ENCODE peak calls at places on chromosomes 13 and 19, in six cellular contexts. One of them, this sample, is unnamed.

GRCh38 chr13:40388617-40389016 is 277.8 kb downstream of the FOXO1 start:
- DNase-seq in stomach: peak
- DNase-seq in SK-N-SH: no peak
- DNase-seq in A549: no peak
- DNase-seq in tibial nerve: no peak
- DNase-seq in suprapubic skin: no peak
- DNase-seq in this sample: peak

GRCh38 chr19:1847684-1848398 is 442 bp downstream of the REXO1 start:
- DNase-seq in stomach: no peak
- DNase-seq in SK-N-SH: peak
- DNase-seq in A549: no peak
- DNase-seq in tibial nerve: no peak
- DNase-seq in suprapubic skin: no peak
- DNase-seq in this sample: peak

GRCh38 chr19:41323430-41324125 is 13.6 kb downstream of the CCDC97 start:
- DNase-seq in stomach: peak
- DNase-seq in SK-N-SH: peak
- DNase-seq in A549: peak
- DNase-seq in tibial nerve: peak
- DNase-seq in suprapubic skin: no peak
- DNase-seq in this sample: peak

GRCh38 chr13:44459674-44460073 is 86.0 kb downstream of the SERP2 start:
- DNase-seq in stomach: no peak
- DNase-seq in SK-N-SH: no peak
- DNase-seq in A549: no peak
- DNase-seq in tibial nerve: no peak
- DNase-seq in suprapubic skin: no peak
- DNase-seq in this sample: no peak

GRCh38 chr13:79079351-79079839 is 326.7 kb downstream of the RBM26 start:
- DNase-seq in stomach: no peak
- DNase-seq in SK-N-SH: no peak
- DNase-seq in A549: no peak
- DNase-seq in tibial nerve: no peak
- DNase-seq in suprapubic skin: no peak
- DNase-seq in this sample: no peak

GRCh38 chr19:15010497-15011255 is 31.0 kb upstream of the SLC1A6 start:
- DNase-seq in stomach: no peak
- DNase-seq in SK-N-SH: no peak
- DNase-seq in A549: no peak
- DNase-seq in tibial nerve: no peak
- DNase-seq in suprapubic skin: no peak
- DNase-seq in this sample: no peak

GRCh38 chr13:66617786-66618185 is 612.4 kb downstream of the PCDH9 start:
- DNase-seq in stomach: no peak
- DNase-seq in SK-N-SH: no peak
- DNase-seq in A549: no peak
- DNase-seq in tibial nerve: no peak
- DNase-seq in suprapubic skin: no peak
- DNase-seq in this sample: no peak

GRCh38 chr13:50685491-50685890 is 158.0 kb downstream of the DLEU7 start:
- DNase-seq in stomach: peak
- DNase-seq in SK-N-SH: no peak
- DNase-seq in A549: no peak
- DNase-seq in tibial nerve: peak
- DNase-seq in suprapubic skin: no peak
- DNase-seq in this sample: peak

GRCh38 chr13:94999871-95000270 is 287.5 kb upstream of the SOX21 start:
- DNase-seq in stomach: no peak
- DNase-seq in SK-N-SH: no peak
- DNase-seq in A549: no peak
- DNase-seq in tibial nerve: no peak
- DNase-seq in suprapubic skin: no peak
- DNase-seq in this sample: no peak

GRCh38 chr13:111508164-111508870 is 187.9 kb downstream of the TEX29 start:
- DNase-seq in stomach: peak
- DNase-seq in SK-N-SH: no peak
- DNase-seq in A549: no peak
- DNase-seq in tibial nerve: no peak
- DNase-seq in suprapubic skin: peak
- DNase-seq in this sample: no peak

GRCh38 chr19:11025445-11025844 is 63.8 kb upstream of the LDLR start:
- DNase-seq in stomach: no peak
- DNase-seq in SK-N-SH: no peak
- DNase-seq in A549: no peak
- DNase-seq in tibial nerve: no peak
- DNase-seq in suprapubic skin: no peak
- DNase-seq in this sample: no peak

GRCh38 chr13:98246538-98247172 is 69.6 kb upstream of the RNF113B start:
- DNase-seq in stomach: no peak
- DNase-seq in SK-N-SH: no peak
- DNase-seq in A549: no peak
- DNase-seq in tibial nerve: no peak
- DNase-seq in suprapubic skin: no peak
- DNase-seq in this sample: no peak

GRCh38 chr13:61918841-61919240 is 503.2 kb upstream of the PCDH20 start:
- DNase-seq in stomach: no peak
- DNase-seq in SK-N-SH: no peak
- DNase-seq in A549: no peak
- DNase-seq in tibial nerve: no peak
- DNase-seq in suprapubic skin: no peak
- DNase-seq in this sample: no peak

GRCh38 chr13:71869274-71869673 is 2.3 kb upstream of the DACH1 start:
- DNase-seq in stomach: no peak
- DNase-seq in SK-N-SH: no peak
- DNase-seq in A549: no peak
- DNase-seq in tibial nerve: no peak
- DNase-seq in suprapubic skin: no peak
- DNase-seq in this sample: no peak

GRCh38 chr13:95474992-95475391 is 77.5 kb upstream of the CLDN10 start:
- DNase-seq in stomach: no peak
- DNase-seq in SK-N-SH: no peak
- DNase-seq in A549: no peak
- DNase-seq in tibial nerve: no peak
- DNase-seq in suprapubic skin: no peak
- DNase-seq in this sample: no peak

GRCh38 chr19:33278403-33279269 is 23.7 kb downstream of the CEBPA start:
- DNase-seq in stomach: no peak
- DNase-seq in SK-N-SH: no peak
- DNase-seq in A549: no peak
- DNase-seq in tibial nerve: no peak
- DNase-seq in suprapubic skin: no peak
- DNase-seq in this sample: no peak

GRCh38 chr13:98641075-98641474 is 64.2 kb upstream of the STK24 start:
- DNase-seq in stomach: no peak
- DNase-seq in SK-N-SH: no peak
- DNase-seq in A549: no peak
- DNase-seq in tibial nerve: no peak
- DNase-seq in suprapubic skin: no peak
- DNase-seq in this sample: no peak

GRCh38 chr13:25871389-25872125 is 180.3 kb downstream of the SHISA2 start:
- DNase-seq in stomach: no peak
- DNase-seq in SK-N-SH: no peak
- DNase-seq in A549: no peak
- DNase-seq in tibial nerve: no peak
- DNase-seq in suprapubic skin: no peak
- DNase-seq in this sample: no peak

GRCh38 chr13:98778749-98779148 is 26.3 kb upstream of the SLC15A1 start:
- DNase-seq in stomach: no peak
- DNase-seq in SK-N-SH: no peak
- DNase-seq in A549: no peak
- DNase-seq in tibial nerve: no peak
- DNase-seq in suprapubic skin: no peak
- DNase-seq in this sample: no peak

GRCh38 chr19:13817615-13818371 is 22.6 kb downstream of the ZSWIM4 start:
- DNase-seq in stomach: peak
- DNase-seq in SK-N-SH: no peak
- DNase-seq in A549: no peak
- DNase-seq in tibial nerve: no peak
- DNase-seq in suprapubic skin: peak
- DNase-seq in this sample: peak

GRCh38 chr19:38682872-38683392 is 35.5 kb downstream of the ACTN4 start:
- DNase-seq in stomach: no peak
- DNase-seq in SK-N-SH: no peak
- DNase-seq in A549: no peak
- DNase-seq in tibial nerve: no peak
- DNase-seq in suprapubic skin: no peak
- DNase-seq in this sample: no peak

GRCh38 chr13:113954046-113954841 is 19.6 kb downstream of the C13orf46 start:
- DNase-seq in stomach: no peak
- DNase-seq in SK-N-SH: no peak
- DNase-seq in A549: no peak
- DNase-seq in tibial nerve: no peak
- DNase-seq in suprapubic skin: no peak
- DNase-seq in this sample: no peak

GRCh38 chr13:83839158-83839557 is 43.1 kb downstream of the SLITRK1 start:
- DNase-seq in stomach: no peak
- DNase-seq in SK-N-SH: no peak
- DNase-seq in A549: no peak
- DNase-seq in tibial nerve: no peak
- DNase-seq in suprapubic skin: no peak
- DNase-seq in this sample: no peak

GRCh38 chr19:48290923-48291700 is 21.2 kb downstream of the ZNF114 start:
- DNase-seq in stomach: peak
- DNase-seq in SK-N-SH: peak
- DNase-seq in A549: peak
- DNase-seq in tibial nerve: peak
- DNase-seq in suprapubic skin: peak
- DNase-seq in this sample: peak
- TF ChIP-seq EP300 in stomach: no peak
- TF ChIP-seq EP300 in SK-N-SH: no peak
- TF ChIP-seq EP300 in A549: no peak
- TF ChIP-seq EP300 in tibial nerve: no peak
- TF ChIP-seq EP300 in suprapubic skin: no peak
- TF ChIP-seq EP300 in this sample: no peak

GRCh38 chr19:4582980-4583842 is 23.7 kb upstream of the SEMA6B start:
- DNase-seq in stomach: no peak
- DNase-seq in SK-N-SH: peak
- DNase-seq in A549: no peak
- DNase-seq in tibial nerve: no peak
- DNase-seq in suprapubic skin: no peak
- DNase-seq in this sample: no peak
- TF ChIP-seq EP300 in stomach: no peak
- TF ChIP-seq EP300 in SK-N-SH: no peak
- TF ChIP-seq EP300 in A549: no peak
- TF ChIP-seq EP300 in tibial nerve: no peak
- TF ChIP-seq EP300 in suprapubic skin: no peak
- TF ChIP-seq EP300 in this sample: no peak

GRCh38 chr13:52009985-52010384 is 1.3 kb downstream of the ATP7B start:
- DNase-seq in stomach: no peak
- DNase-seq in SK-N-SH: no peak
- DNase-seq in A549: no peak
- DNase-seq in tibial nerve: no peak
- DNase-seq in suprapubic skin: no peak
- DNase-seq in this sample: no peak

GRCh38 chr13:52016296-52016695 is 4.1 kb downstream of the ALG11 start:
- DNase-seq in stomach: no peak
- DNase-seq in SK-N-SH: no peak
- DNase-seq in A549: no peak
- DNase-seq in tibial nerve: no peak
- DNase-seq in suprapubic skin: no peak
- DNase-seq in this sample: no peak

GRCh38 chr13:52010890-52011689 is at the start of gene ATP7B:
- DNase-seq in stomach: no peak
- DNase-seq in SK-N-SH: peak
- DNase-seq in A549: peak
- DNase-seq in tibial nerve: no peak
- DNase-seq in suprapubic skin: no peak
- DNase-seq in this sample: peak

GRCh38 chr13:52012512-52012836 is 276 bp downstream of the ALG11 start:
- DNase-seq in stomach: no peak
- DNase-seq in SK-N-SH: no peak
- DNase-seq in A549: no peak
- DNase-seq in tibial nerve: no peak
- DNase-seq in suprapubic skin: no peak
- DNase-seq in this sample: no peak

DNA sequence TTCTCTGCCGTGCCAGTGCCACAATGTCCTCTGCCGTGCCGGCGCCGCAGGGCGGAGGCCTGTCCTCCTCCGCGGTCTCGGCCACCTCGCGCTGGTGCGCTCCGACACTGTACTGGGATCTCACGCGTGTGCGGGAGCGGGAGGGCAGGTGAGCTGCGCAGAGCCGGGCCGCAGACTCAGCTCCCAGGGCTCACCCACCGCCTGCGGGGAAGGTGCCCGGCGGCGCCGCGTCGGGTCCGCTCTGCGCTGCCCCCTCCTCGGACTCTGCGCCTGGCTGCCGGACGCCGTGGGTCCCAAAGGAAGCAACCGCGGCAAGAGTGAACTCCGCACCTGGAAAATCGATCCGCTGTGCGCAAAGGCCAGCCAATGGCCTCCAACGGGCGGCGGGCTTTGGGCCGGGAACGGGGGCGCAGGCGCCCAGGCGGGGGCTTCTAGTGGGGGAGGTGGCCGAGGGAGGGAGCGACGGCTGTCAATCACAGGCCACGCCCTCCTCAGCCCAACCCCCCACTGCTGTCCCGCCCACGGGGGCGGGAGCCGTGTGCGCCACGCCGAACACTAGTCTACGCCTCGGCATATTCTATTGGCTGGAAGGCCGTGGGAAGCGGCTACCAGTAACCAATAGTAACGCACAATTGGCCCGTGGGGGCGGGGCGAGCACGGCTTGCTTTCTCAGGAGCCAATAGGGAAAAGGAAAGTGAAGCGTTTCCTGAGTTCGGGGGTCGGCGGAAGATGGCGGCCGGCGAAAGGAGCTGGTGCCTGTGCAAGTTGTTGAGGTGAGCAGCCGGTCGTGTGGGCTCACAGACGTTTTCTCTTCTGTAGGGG is at the start of gene ALG11:
- DNase-seq in stomach: peak
- DNase-seq in SK-N-SH: peak
- DNase-seq in A549: peak
- DNase-seq in tibial nerve: peak
- DNase-seq in suprapubic skin: peak
- DNase-seq in this sample: peak
- TF ChIP-seq EP300 in stomach: no peak
- TF ChIP-seq EP300 in SK-N-SH: no peak
- TF ChIP-seq EP300 in A549: no peak
- TF ChIP-seq EP300 in tibial nerve: peak
- TF ChIP-seq EP300 in suprapubic skin: no peak
- TF ChIP-seq EP300 in this sample: no peak

DNA sequence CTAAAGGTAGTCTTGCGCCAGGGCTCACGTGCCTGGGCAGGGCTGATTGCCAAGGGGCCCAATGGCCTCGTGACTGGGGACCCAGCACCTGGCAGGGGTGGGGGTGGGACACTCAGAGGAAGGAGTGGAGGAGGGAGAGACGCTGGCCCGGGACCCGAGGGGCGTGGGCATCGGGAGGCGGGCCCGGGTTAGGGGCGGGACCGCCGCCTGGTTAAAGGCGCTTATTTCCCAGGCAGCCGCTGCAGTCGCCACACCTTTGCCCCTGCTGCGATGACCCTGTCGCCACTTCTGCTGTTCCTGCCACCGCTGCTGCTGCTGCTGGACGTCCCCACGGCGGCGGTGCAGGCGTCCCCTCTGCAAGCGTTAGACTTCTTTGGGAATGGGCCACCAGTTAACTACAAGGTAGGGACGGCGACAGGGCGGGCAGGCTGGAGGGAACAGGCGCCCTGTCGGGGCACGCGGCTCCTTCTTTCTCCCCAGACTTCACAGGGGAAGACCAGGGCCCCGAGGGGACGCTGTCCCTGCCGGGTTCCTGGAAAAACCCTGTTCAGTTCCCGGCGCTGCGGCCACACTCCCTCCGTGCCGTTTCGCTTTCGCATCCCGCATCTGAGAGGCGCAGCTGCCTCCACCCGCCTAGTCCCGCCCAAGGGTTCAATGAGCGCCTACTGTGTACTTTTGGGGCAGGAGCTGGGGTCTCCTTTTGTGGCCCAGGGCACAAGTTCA is at the start of gene IFI30:
- DNase-seq in stomach: peak
- DNase-seq in SK-N-SH: peak
- DNase-seq in A549: peak
- DNase-seq in tibial nerve: peak
- DNase-seq in suprapubic skin: no peak
- DNase-seq in this sample: peak
- TF ChIP-seq EP300 in stomach: no peak
- TF ChIP-seq EP300 in SK-N-SH: no peak
- TF ChIP-seq EP300 in A549: no peak
- TF ChIP-seq EP300 in tibial nerve: no peak
- TF ChIP-seq EP300 in suprapubic skin: no peak
- TF ChIP-seq EP300 in this sample: no peak

This sample was measured in transverse colon.